ENCODE peak calls at places on chromosomes 13 and 19, in six cellular contexts. One of them, this sample, is unnamed.

GRCh38 chr13:33351324-33351723 is 65.8 kb upstream of the STARD13 start:
- DNase-seq in mucosa of descending colon: no peak
- DNase-seq in suprapubic skin: no peak
- DNase-seq in brain microvascular endothelial cell: peak
- DNase-seq in neural progenitor cell: no peak
- DNase-seq in lower leg skin: no peak
- DNase-seq in this sample: no peak

GRCh38 chr13:109211616-109212015 is 574.8 kb downstream of the IRS2 start:
- DNase-seq in mucosa of descending colon: no peak
- DNase-seq in brain microvascular endothelial cell: peak
- DNase-seq in lower leg skin: no peak
- DNase-seq in neural progenitor cell: peak
- DNase-seq in suprapubic skin: no peak
- DNase-seq in this sample: peak

GRCh38 chr13:98267080-98267912 is 90.2 kb upstream of the RNF113B start:
- DNase-seq in lower leg skin: no peak
- DNase-seq in suprapubic skin: no peak
- DNase-seq in brain microvascular endothelial cell: peak
- DNase-seq in mucosa of descending colon: peak
- DNase-seq in neural progenitor cell: no peak
- DNase-seq in this sample: no peak

GRCh38 chr13:59734393-59734792 is 429.3 kb downstream of the DIAPH3 start:
- DNase-seq in brain microvascular endothelial cell: no peak
- DNase-seq in lower leg skin: no peak
- DNase-seq in mucosa of descending colon: no peak
- DNase-seq in neural progenitor cell: peak
- DNase-seq in suprapubic skin: no peak
- DNase-seq in this sample: no peak

GRCh38 chr13:112615391-112615790 is 27.4 kb upstream of the TUBGCP3 start:
- DNase-seq in brain microvascular endothelial cell: no peak
- DNase-seq in neural progenitor cell: no peak
- DNase-seq in lower leg skin: no peak
- DNase-seq in mucosa of descending colon: no peak
- DNase-seq in suprapubic skin: no peak
- DNase-seq in this sample: no peak

GRCh38 chr19:12676384-12676792 is 5.3 kb downstream of the DHPS start:
- DNase-seq in brain microvascular endothelial cell: peak
- DNase-seq in mucosa of descending colon: peak
- DNase-seq in lower leg skin: peak
- DNase-seq in suprapubic skin: peak
- DNase-seq in neural progenitor cell: peak
- DNase-seq in this sample: peak

GRCh38 chr13:106083620-106084350 is 451.7 kb downstream of the EFNB2 start:
- DNase-seq in suprapubic skin: no peak
- DNase-seq in mucosa of descending colon: no peak
- DNase-seq in brain microvascular endothelial cell: peak
- DNase-seq in neural progenitor cell: peak
- DNase-seq in lower leg skin: no peak
- DNase-seq in this sample: no peak

GRCh38 chr13:107202371-107203023 is 634.6 kb upstream of the ARGLU1 start:
- DNase-seq in suprapubic skin: no peak
- DNase-seq in neural progenitor cell: no peak
- DNase-seq in mucosa of descending colon: no peak
- DNase-seq in lower leg skin: no peak
- DNase-seq in brain microvascular endothelial cell: peak
- DNase-seq in this sample: no peak

GRCh38 chr13:96958286-96958891 is 35.9 kb downstream of the OXGR1 start:
- DNase-seq in mucosa of descending colon: no peak
- DNase-seq in suprapubic skin: no peak
- DNase-seq in neural progenitor cell: peak
- DNase-seq in brain microvascular endothelial cell: peak
- DNase-seq in lower leg skin: no peak
- DNase-seq in this sample: no peak

GRCh38 chr19:49690656-49691242 is at the start of gene CPT1C:
- DNase-seq in lower leg skin: peak
- DNase-seq in neural progenitor cell: peak
- DNase-seq in brain microvascular endothelial cell: peak
- DNase-seq in suprapubic skin: peak
- DNase-seq in mucosa of descending colon: no peak
- DNase-seq in this sample: peak

GRCh38 chr13:42337808-42338600 is 66.1 kb downstream of the AKAP11 start:
- DNase-seq in brain microvascular endothelial cell: peak
- DNase-seq in lower leg skin: no peak
- DNase-seq in suprapubic skin: no peak
- DNase-seq in mucosa of descending colon: no peak
- DNase-seq in neural progenitor cell: no peak
- DNase-seq in this sample: no peak

GRCh38 chr13:29537736-29538624 is 57.5 kb downstream of the SLC7A1 start:
- DNase-seq in suprapubic skin: no peak
- DNase-seq in lower leg skin: peak
- DNase-seq in brain microvascular endothelial cell: no peak
- DNase-seq in neural progenitor cell: no peak
- DNase-seq in mucosa of descending colon: no peak
- DNase-seq in this sample: no peak

GRCh38 chr13:28394422-28394821 is 100.5 kb downstream of the FLT1 start:
- DNase-seq in lower leg skin: no peak
- DNase-seq in neural progenitor cell: no peak
- DNase-seq in brain microvascular endothelial cell: peak
- DNase-seq in suprapubic skin: no peak
- DNase-seq in mucosa of descending colon: no peak
- DNase-seq in this sample: no peak

GRCh38 chr19:39843919-39844793 is 2.0 kb downstream of the FBL start:
- DNase-seq in neural progenitor cell: peak
- DNase-seq in brain microvascular endothelial cell: peak
- DNase-seq in lower leg skin: no peak
- DNase-seq in mucosa of descending colon: no peak
- DNase-seq in suprapubic skin: no peak
- DNase-seq in this sample: no peak

GRCh38 chr13:74133657-74134201 is 475 bp downstream of the KLF12 start:
- DNase-seq in brain microvascular endothelial cell: peak
- DNase-seq in suprapubic skin: peak
- DNase-seq in neural progenitor cell: peak
- DNase-seq in mucosa of descending colon: peak
- DNase-seq in lower leg skin: peak
- DNase-seq in this sample: peak

GRCh38 chr19:38224014-38224862 is at the start of gene DPF1:
- DNase-seq in lower leg skin: no peak
- DNase-seq in mucosa of descending colon: no peak
- DNase-seq in brain microvascular endothelial cell: peak
- DNase-seq in suprapubic skin: no peak
- DNase-seq in neural progenitor cell: peak
- DNase-seq in this sample: no peak

GRCh38 chr13:42119875-42120274 is 71.4 kb downstream of the DGKH start:
- DNase-seq in lower leg skin: no peak
- DNase-seq in neural progenitor cell: no peak
- DNase-seq in suprapubic skin: no peak
- DNase-seq in mucosa of descending colon: no peak
- DNase-seq in brain microvascular endothelial cell: no peak
- DNase-seq in this sample: no peak

GRCh38 chr13:25478186-25478585 is 106.4 kb downstream of the ATP8A2 start:
- DNase-seq in mucosa of descending colon: no peak
- DNase-seq in brain microvascular endothelial cell: no peak
- DNase-seq in neural progenitor cell: peak
- DNase-seq in lower leg skin: no peak
- DNase-seq in suprapubic skin: no peak
- DNase-seq in this sample: no peak

GRCh38 chr13:67278230-67278629 is 48.1 kb upstream of the PCDH9 start:
- DNase-seq in mucosa of descending colon: no peak
- DNase-seq in brain microvascular endothelial cell: peak
- DNase-seq in neural progenitor cell: no peak
- DNase-seq in lower leg skin: no peak
- DNase-seq in suprapubic skin: no peak
- DNase-seq in this sample: no peak

DNA sequence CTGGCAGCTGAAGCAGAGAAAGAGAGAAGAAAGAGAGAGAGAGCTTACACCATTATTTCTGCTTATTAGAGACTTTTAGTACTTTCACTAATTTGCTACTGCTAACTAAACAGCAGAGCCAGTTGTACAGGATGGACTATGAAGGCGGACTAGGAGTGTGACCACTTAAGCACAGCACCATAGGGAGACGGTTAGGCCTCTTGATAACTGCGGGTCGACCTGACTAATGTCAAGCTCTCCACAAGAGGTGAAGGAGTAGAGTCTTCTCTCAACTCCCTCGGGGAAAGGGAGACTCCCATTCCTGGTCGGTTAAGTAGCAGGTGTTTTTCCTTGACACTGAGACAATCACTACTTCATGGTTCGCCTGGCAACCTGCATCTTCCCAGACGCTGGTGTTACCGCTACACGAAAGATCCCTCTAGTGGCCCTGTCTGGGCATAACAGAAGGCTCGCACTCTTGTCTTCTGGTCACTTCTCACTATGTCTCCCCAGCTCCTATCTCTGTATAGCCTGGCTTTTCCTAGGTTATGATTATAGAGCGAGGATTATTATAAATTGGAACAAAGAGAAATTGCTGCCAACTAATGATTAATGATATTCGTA is 5.3 kb upstream of the PSG7 start:
- DNase-seq in neural progenitor cell: no peak
- DNase-seq in mucosa of descending colon: no peak
- DNase-seq in brain microvascular endothelial cell: no peak
- DNase-seq in lower leg skin: no peak
- DNase-seq in suprapubic skin: no peak
- DNase-seq in this sample: no peak
- TF ChIP-seq CTCF in neural progenitor cell: no peak
- TF ChIP-seq CTCF in mucosa of descending colon: no peak
- TF ChIP-seq CTCF in brain microvascular endothelial cell: peak
- TF ChIP-seq CTCF in lower leg skin: no peak
- TF ChIP-seq CTCF in suprapubic skin: no peak
- TF ChIP-seq CTCF in this sample: peak

GRCh38 chr19:45972944-45973525 is 630 bp downstream of the NOVA2 start:
- DNase-seq in mucosa of descending colon: no peak
- DNase-seq in suprapubic skin: no peak
- DNase-seq in lower leg skin: no peak
- DNase-seq in neural progenitor cell: peak
- DNase-seq in brain microvascular endothelial cell: no peak
- DNase-seq in this sample: no peak
- H3K4me3 ChIP-seq in mucosa of descending colon: no peak
- H3K4me3 ChIP-seq in suprapubic skin: peak
- H3K4me3 ChIP-seq in lower leg skin: no peak
- H3K4me3 ChIP-seq in neural progenitor cell: peak
- H3K4me3 ChIP-seq in brain microvascular endothelial cell: no peak
- H3K4me3 ChIP-seq in this sample: peak

DNA sequence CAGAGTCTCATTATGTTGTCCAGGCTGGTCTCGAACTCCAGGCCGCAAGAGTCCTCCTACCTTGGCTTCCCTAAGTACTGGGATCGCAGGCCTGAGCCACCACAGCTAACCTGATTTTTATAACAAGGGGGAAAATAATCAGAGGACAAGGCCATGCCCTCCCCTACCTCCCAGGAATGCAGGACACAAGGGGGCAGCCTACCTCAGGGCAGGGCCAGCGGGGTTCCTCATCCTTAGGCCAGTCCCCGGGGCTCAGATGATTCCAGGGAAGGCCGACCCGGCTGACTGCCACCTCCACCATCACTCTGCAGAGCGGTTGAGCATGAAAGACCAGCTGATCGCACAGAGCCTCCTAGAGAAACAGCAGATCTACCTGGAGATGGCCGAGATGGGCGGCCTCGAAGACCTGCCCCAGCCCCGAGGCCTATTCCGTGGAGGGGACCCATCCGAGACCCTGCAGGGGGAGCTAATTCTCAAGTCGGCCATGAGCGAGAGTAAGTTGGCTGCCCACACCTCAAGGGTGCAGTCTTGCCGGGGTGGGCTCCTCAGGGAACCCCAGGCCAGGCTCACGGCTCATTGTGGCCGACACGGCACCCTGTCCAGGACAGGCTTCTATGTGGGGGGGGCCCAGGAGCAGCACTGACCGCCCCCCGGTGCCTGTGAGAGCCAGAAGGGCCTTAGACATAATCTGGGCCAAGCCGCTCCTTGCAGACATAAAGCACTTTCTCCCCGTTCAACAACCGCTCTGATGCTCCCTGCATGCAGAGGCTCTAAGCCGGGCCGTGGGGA is 26.8 kb downstream of the PEX11G start:
- DNase-seq in brain microvascular endothelial cell: no peak
- DNase-seq in lower leg skin: no peak
- DNase-seq in mucosa of descending colon: no peak
- DNase-seq in suprapubic skin: no peak
- DNase-seq in neural progenitor cell: peak
- DNase-seq in this sample: no peak
- TF ChIP-seq CTCF in brain microvascular endothelial cell: no peak
- TF ChIP-seq CTCF in lower leg skin: no peak
- TF ChIP-seq CTCF in mucosa of descending colon: no peak
- TF ChIP-seq CTCF in suprapubic skin: no peak
- TF ChIP-seq CTCF in neural progenitor cell: peak
- TF ChIP-seq CTCF in this sample: no peak

GRCh38 chr19:42279902-42280760 is 11.1 kb downstream of the CIC start:
- DNase-seq in lower leg skin: peak
- DNase-seq in suprapubic skin: peak
- DNase-seq in mucosa of descending colon: peak
- DNase-seq in neural progenitor cell: peak
- DNase-seq in brain microvascular endothelial cell: peak
- DNase-seq in this sample: peak

GRCh38 chr19:42282810-42283247 is 13.8 kb downstream of the CIC start:
- DNase-seq in lower leg skin: peak
- DNase-seq in neural progenitor cell: no peak
- DNase-seq in brain microvascular endothelial cell: no peak
- DNase-seq in suprapubic skin: no peak
- DNase-seq in mucosa of descending colon: no peak
- DNase-seq in this sample: no peak

GRCh38 chr19:42280761-42281174 is 11.7 kb downstream of the CIC start:
- DNase-seq in brain microvascular endothelial cell: no peak
- DNase-seq in lower leg skin: peak
- DNase-seq in mucosa of descending colon: no peak
- DNase-seq in neural progenitor cell: peak
- DNase-seq in suprapubic skin: peak
- DNase-seq in this sample: no peak

GRCh38 chr19:42282036-42282762 is 13.1 kb downstream of the CIC start:
- DNase-seq in suprapubic skin: peak
- DNase-seq in brain microvascular endothelial cell: no peak
- DNase-seq in lower leg skin: peak
- DNase-seq in neural progenitor cell: peak
- DNase-seq in mucosa of descending colon: no peak
- DNase-seq in this sample: no peak

DNA sequence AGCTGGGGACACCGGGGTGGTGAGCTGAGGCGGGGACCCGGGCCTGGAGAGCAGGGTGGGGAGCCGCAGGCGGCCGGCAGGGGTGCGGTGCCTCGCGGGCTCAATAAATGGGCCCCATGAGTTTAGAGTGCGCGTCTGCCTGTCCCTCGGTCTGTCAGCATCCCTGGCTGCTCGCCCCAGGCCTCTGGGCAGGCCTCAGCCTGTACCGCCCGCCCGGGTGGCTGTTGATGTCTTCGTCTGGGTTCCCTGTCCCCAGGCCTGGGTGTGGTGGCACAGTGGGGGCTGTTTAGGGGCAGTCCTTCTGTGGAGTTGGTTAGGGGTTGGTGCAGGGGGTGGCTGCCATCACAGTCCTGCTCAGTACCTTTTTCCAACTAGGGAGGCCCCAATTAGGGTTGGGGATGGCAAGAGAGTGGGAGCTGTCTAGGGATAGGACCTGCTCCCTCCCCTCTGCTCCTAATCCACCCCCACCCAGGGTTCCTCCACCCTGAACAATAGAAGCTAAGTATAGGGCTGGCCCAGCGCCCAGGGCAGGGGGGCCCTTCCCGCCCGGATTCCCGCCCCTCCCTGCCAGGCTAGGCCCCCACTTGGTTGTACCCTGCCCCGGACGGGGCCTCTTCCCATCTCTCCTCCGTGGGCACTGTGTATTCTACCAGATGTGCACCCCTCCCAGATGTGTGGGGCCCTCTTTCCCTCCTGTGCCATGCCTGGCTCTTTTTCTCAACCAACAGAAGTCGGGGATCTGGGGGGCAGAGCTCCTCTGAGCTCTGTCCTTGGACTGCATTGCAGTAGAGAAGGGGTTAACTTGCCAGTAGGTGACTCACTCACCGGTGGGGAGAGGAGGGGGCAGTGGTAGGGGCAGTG is 12.4 kb downstream of the CIC start:
- DNase-seq in mucosa of descending colon: peak
- DNase-seq in lower leg skin: peak
- DNase-seq in suprapubic skin: peak
- DNase-seq in neural progenitor cell: peak
- DNase-seq in brain microvascular endothelial cell: no peak
- DNase-seq in this sample: peak
- H3K4me3 ChIP-seq in mucosa of descending colon: no peak
- H3K4me3 ChIP-seq in lower leg skin: no peak
- H3K4me3 ChIP-seq in suprapubic skin: peak
- H3K4me3 ChIP-seq in neural progenitor cell: peak
- H3K4me3 ChIP-seq in brain microvascular endothelial cell: peak
- H3K4me3 ChIP-seq in this sample: peak

This sample was measured in breast epithelium.